ENCODE peak calls at places on chromosomes 16 and 17, in ten cellular contexts. A is heart right ventricle, C is AG10803, V is A673, N is IMR-90, P is lower leg skin, K is AG04450, D is PC-3, W is astrocyte of the spinal cord, I is fibroblast of lung. J is an unnamed sample.

GRCh38 chr16:31129568-31130335 is 5.8 kb downstream of the PRSS8 start:
- DNase-seq in A (no peak), C (no peak), V (no peak), N (no peak), P (no peak), K (no peak), D (no peak), W (no peak), I (peak), J (no peak)

GRCh38 chr16:85550422-85551318 is 62.5 kb upstream of the GSE1 start:
- DNase-seq in A (no peak), C (no peak), V (no peak), N (no peak), P (no peak), K (no peak), D (no peak), W (no peak), I (no peak), J (no peak)

GRCh38 chr17:82605939-82606600 is 42.2 kb downstream of the WDR45B start:
- DNase-seq in A (no peak), C (no peak), V (no peak), N (no peak), P (no peak), K (no peak), D (no peak), W (no peak), I (no peak), J (no peak)

GRCh38 chr17:31581022-31581483 is 189.6 kb downstream of the RAB11FIP4 start:
- DNase-seq in A (peak), C (peak), V (no peak), N (peak), P (no peak), K (no peak), D (peak), W (peak), I (peak), J (no peak)

GRCh38 chr16:9820481-9821246 is 361.6 kb downstream of the GRIN2A start:
- DNase-seq in A (no peak), C (no peak), V (no peak), N (no peak), P (no peak), K (no peak), D (no peak), W (no peak), I (no peak), J (no peak)

GRCh38 chr17:77884019-77884418 is 74.5 kb upstream of the TNRC6C start:
- DNase-seq in A (no peak), C (no peak), V (peak), N (peak), P (no peak), K (no peak), D (no peak), W (no peak), I (peak), J (no peak)

GRCh38 chr16:85049864-85050263 is 22.3 kb downstream of the KIAA0513 start:
- DNase-seq in A (no peak), C (no peak), V (no peak), N (no peak), P (no peak), K (no peak), D (no peak), W (no peak), I (no peak), J (no peak)

GRCh38 chr17:69492410-69493071 is 78.0 kb downstream of the MAP2K6 start:
- DNase-seq in A (no peak), C (peak), V (no peak), N (peak), P (no peak), K (peak), D (peak), W (peak), I (peak), J (no peak)

GRCh38 chr17:67322039-67322787 is 44.2 kb downstream of the PSMD12 start:
- DNase-seq in A (no peak), C (no peak), V (peak), N (no peak), P (no peak), K (no peak), D (no peak), W (no peak), I (no peak), J (no peak)

GRCh38 chr16:28930652-28931051 is 1.1 kb upstream of the CD19 start:
- DNase-seq in A (no peak), C (no peak), V (peak), N (no peak), P (no peak), K (no peak), D (no peak), W (no peak), I (no peak), J (no peak)

GRCh38 chr16:10941127-10941933 is 938 bp downstream of the DEXI start:
- DNase-seq in A (no peak), C (no peak), V (no peak), N (no peak), P (no peak), K (no peak), D (peak), W (no peak), I (no peak), J (no peak)

GRCh38 chr16:72847187-72848044 is 200.5 kb downstream of the ZFHX3 start:
- DNase-seq in A (peak), C (peak), V (peak), N (peak), P (no peak), K (no peak), D (peak), W (peak), I (no peak), J (no peak)

GRCh38 chr16:87431926-87432325 is 39.8 kb downstream of the MAP1LC3B start:
- DNase-seq in A (no peak), C (peak), V (peak), N (peak), P (no peak), K (peak), D (peak), W (peak), I (peak), J (no peak)

GRCh38 chr17:2062571-2063183 is 7.8 kb downstream of the HIC1 start:
- DNase-seq in A (peak), C (peak), V (peak), N (peak), P (no peak), K (no peak), D (no peak), W (peak), I (peak), J (no peak)

GRCh38 chr17:8832711-8833352 is 33.7 kb upstream of the MFSD6L start:
- DNase-seq in A (no peak), C (no peak), V (peak), N (no peak), P (no peak), K (no peak), D (no peak), W (no peak), I (no peak), J (no peak)

GRCh38 chr17:45758544-45758943 is 25.6 kb upstream of the CRHR1 start:
- DNase-seq in A (no peak), C (no peak), V (no peak), N (no peak), P (no peak), K (no peak), D (no peak), W (no peak), I (no peak), J (no peak)
- TF ChIP-seq CTCF in A (no peak), C (no peak), V (no peak), N (no peak), P (no peak), K (no peak), D (no peak), W (no peak), I (no peak), J (no peak)

DNA sequence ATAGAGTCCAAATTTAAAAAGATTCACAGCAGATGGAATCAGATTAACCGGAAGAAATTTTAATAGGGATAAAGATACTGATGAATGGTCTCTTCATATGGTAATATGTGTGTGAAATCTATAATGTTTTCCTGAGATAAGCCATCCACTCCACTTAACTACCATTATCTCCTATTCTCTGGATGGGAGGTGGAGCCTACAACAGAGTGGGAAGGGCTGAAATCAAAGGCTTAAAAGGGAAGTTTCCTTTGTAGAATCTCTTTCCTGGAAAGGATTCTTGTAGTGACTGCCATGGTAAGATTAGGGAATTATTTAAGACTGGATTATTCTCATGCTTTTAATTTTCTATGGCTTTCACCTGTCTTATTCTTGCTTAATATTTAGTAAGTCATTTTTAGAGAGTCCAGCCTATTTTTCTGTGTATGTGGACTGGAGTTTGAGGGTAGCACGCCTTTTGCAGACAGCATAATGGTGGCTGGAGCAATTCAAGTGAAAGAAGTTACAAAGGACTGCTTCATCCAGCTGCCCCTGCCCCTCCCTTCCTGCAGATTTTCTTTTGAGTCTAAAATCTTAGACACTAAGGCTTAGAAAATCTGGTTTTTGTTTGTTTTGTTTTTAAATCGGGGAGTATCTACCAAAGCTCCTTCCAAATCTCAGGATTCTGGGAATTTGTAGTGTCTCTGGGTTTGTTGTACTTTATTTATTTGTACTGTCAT is 26.5 kb downstream of the KAT7 start:
- DNase-seq in A (no peak), C (no peak), V (peak), N (no peak), P (no peak), K (no peak), D (no peak), W (no peak), I (no peak), J (no peak)
- H3K4me3 ChIP-seq in A (no peak), C (no peak), V (no peak), N (no peak), P (no peak), K (no peak), D (no peak), W (no peak), I (no peak), J (no peak)

GRCh38 chr17:42548070-42548837 is 4.5 kb upstream of the HSD17B1 start:
- DNase-seq in A (no peak), C (no peak), V (peak), N (no peak), P (no peak), K (no peak), D (peak), W (peak), I (peak), J (no peak)
- TF ChIP-seq CTCF in A (peak), C (no peak), V (peak), N (no peak), P (no peak), K (peak), D (peak), W (peak), I (no peak), J (peak)

DNA sequence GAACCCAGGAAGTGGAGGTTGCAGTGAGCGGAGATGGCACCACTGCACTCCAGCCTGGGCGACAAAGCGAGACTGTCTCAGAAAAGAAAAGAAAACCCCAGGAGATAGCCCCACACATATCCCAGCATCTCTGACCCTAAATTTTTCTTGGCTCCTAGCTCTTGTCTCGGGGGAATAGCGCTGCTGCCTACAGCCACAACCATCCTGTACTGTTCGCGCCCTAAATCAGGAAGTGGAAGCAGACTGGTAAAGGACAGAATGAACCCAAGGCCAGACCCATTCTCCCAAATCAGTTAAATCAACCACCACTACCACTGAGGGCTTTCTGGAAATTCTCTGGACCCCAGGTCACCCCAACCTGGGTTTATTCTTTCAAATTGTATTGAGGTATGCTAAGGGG is 1.7 kb downstream of the CTDNEP1 start:
- DNase-seq in A (no peak), C (no peak), V (no peak), N (no peak), P (no peak), K (no peak), D (no peak), W (no peak), I (no peak), J (no peak)
- H3K4me3 ChIP-seq in A (peak), C (peak), V (peak), N (peak), P (no peak), K (peak), D (peak), W (peak), I (peak), J (peak)

GRCh38 chr17:72569193-72569946 is 448.6 kb downstream of the SOX9 start:
- DNase-seq in A (no peak), C (no peak), V (no peak), N (no peak), P (no peak), K (no peak), D (no peak), W (no peak), I (no peak), J (no peak)
- TF ChIP-seq CTCF in A (no peak), C (no peak), V (no peak), N (no peak), P (no peak), K (no peak), D (no peak), W (no peak), I (no peak), J (no peak)

J was measured in epithelial cell of proximal tubule.